ENCODE peak calls at places on chromosomes 7 and 10, in nine cellular contexts. F is breast epithelium; H is psoas muscle; T is left ventricle myocardium superior; N is activated naive CD4-positive, alpha-beta T cell; G is T1000; E is NCI-H1417; C is head of caudate nucleus; A is stomach. I is an unnamed sample.

GRCh38 chr10:133399123-133399601 is 5.2 kb downstream of the MTG1 start:
- DNase-seq in F (no peak), H (no peak), T (no peak), N (no peak), G (no peak), E (no peak), C (no peak), A (peak), I (no peak)

GRCh38 chr10:130726996-130727725 is 584.4 kb downstream of the TCERG1L start:
- DNase-seq in F (no peak), H (no peak), T (peak), N (no peak), G (no peak), E (no peak), C (no peak), A (no peak), I (no peak)

GRCh38 chr7:107961399-107961798 is 41.6 kb downstream of the LAMB1 start:
- DNase-seq in F (no peak), H (peak), T (peak), N (no peak), G (no peak), E (no peak), C (no peak), A (no peak), I (peak)

GRCh38 chr7:138900040-138900828 is 81.0 kb downstream of the KIAA1549 start:
- DNase-seq in F (no peak), H (no peak), T (no peak), N (no peak), G (no peak), E (no peak), C (no peak), A (no peak), I (no peak)

GRCh38 chr7:1340640-1341360 is 108.1 kb downstream of the UNCX start:
- DNase-seq in F (no peak), H (no peak), T (no peak), N (no peak), G (no peak), E (no peak), C (no peak), A (no peak), I (no peak)

GRCh38 chr7:22713463-22713862 is 13.5 kb upstream of the IL6 start:
- DNase-seq in F (no peak), H (no peak), T (no peak), N (no peak), G (no peak), E (peak), C (no peak), A (no peak), I (no peak)

GRCh38 chr7:27141591-27142561 is 1.6 kb downstream of the HOXA5 start:
- DNase-seq in F (no peak), H (no peak), T (no peak), N (no peak), G (no peak), E (peak), C (no peak), A (no peak), I (no peak)

GRCh38 chr7:110387689-110388088 is 703.2 kb upstream of the LRRN3 start:
- DNase-seq in F (no peak), H (no peak), T (no peak), N (no peak), G (no peak), E (no peak), C (no peak), A (no peak), I (no peak)

GRCh38 chr7:69922011-69922803 is 323.9 kb downstream of the AUTS2 start:
- DNase-seq in F (no peak), H (no peak), T (no peak), N (no peak), G (no peak), E (no peak), C (no peak), A (no peak), I (no peak)

GRCh38 chr10:107653832-107654287 is 489.4 kb upstream of the SORCS1 start:
- DNase-seq in F (no peak), H (no peak), T (no peak), N (no peak), G (no peak), E (no peak), C (no peak), A (no peak), I (no peak)

GRCh38 chr10:8346861-8347260 is 292.4 kb downstream of the GATA3 start:
- DNase-seq in F (no peak), H (no peak), T (no peak), N (no peak), G (no peak), E (no peak), C (no peak), A (no peak), I (no peak)

GRCh38 chr10:127441350-127442219 is 107.5 kb upstream of the NPS start:
- DNase-seq in F (no peak), H (no peak), T (no peak), N (no peak), G (no peak), E (no peak), C (no peak), A (no peak), I (no peak)

GRCh38 chr7:100577507-100577906 is 3.8 kb upstream of the SAP25 start:
- DNase-seq in F (no peak), H (no peak), T (no peak), N (no peak), G (no peak), E (no peak), C (no peak), A (no peak), I (no peak)

GRCh38 chr7:29105191-29105590 is 41.1 kb downstream of the CPVL start:
- DNase-seq in F (no peak), H (no peak), T (no peak), N (no peak), G (no peak), E (no peak), C (no peak), A (no peak), I (no peak)

GRCh38 chr7:155676052-155676451 is 31.6 kb downstream of the RBM33 start:
- DNase-seq in F (no peak), H (no peak), T (no peak), N (no peak), G (no peak), E (no peak), C (no peak), A (no peak), I (no peak)

GRCh38 chr10:24854256-24854655 is 98.2 kb downstream of the PRTFDC1 start:
- DNase-seq in F (no peak), H (no peak), T (no peak), N (no peak), G (no peak), E (peak), C (no peak), A (no peak), I (no peak)

GRCh38 chr7:22123139-22123538 is 177.4 kb upstream of the CDCA7L start:
- DNase-seq in F (no peak), H (no peak), T (no peak), N (no peak), G (no peak), E (no peak), C (no peak), A (no peak), I (peak)

GRCh38 chr10:122244001-122244715 is 26.9 kb upstream of the BTBD16 start:
- DNase-seq in F (no peak), H (no peak), T (no peak), N (no peak), G (no peak), E (no peak), C (no peak), A (no peak), I (no peak)

GRCh38 chr7:111789880-111790279 is 227.6 kb upstream of the IMMP2L start:
- DNase-seq in F (no peak), H (no peak), T (no peak), N (no peak), G (no peak), E (no peak), C (no peak), A (no peak), I (no peak)

GRCh38 chr7:151664268-151664667 is 144.6 kb upstream of the RHEB start:
- DNase-seq in F (no peak), H (no peak), T (no peak), N (no peak), G (no peak), E (no peak), C (no peak), A (no peak), I (no peak)

GRCh38 chr10:10956681-10957225 is 60.9 kb upstream of the CELF2 start:
- DNase-seq in F (no peak), H (no peak), T (no peak), N (no peak), G (no peak), E (no peak), C (no peak), A (no peak), I (no peak)

GRCh38 chr7:103637726-103638125 is 191.7 kb upstream of the SLC26A5 start:
- DNase-seq in F (no peak), H (no peak), T (no peak), N (no peak), G (no peak), E (no peak), C (no peak), A (no peak), I (no peak)

GRCh38 chr7:4049202-4049601 is 632.9 kb upstream of the FOXK1 start:
- DNase-seq in F (no peak), H (no peak), T (no peak), N (no peak), G (no peak), E (no peak), C (no peak), A (no peak), I (peak)

GRCh38 chr10:67837519-67838314 is at the start of gene DNAJC12:
- DNase-seq in F (no peak), H (no peak), T (no peak), N (no peak), G (no peak), E (peak), C (no peak), A (no peak), I (no peak)

GRCh38 chr7:121563177-121563576 is 167.1 kb upstream of the FAM3C start:
- DNase-seq in F (no peak), H (no peak), T (no peak), N (no peak), G (no peak), E (no peak), C (no peak), A (no peak), I (no peak)

GRCh38 chr10:32321016-32321631 is 25.8 kb downstream of the EPC1 start:
- DNase-seq in F (no peak), H (no peak), T (no peak), N (no peak), G (no peak), E (no peak), C (no peak), A (no peak), I (no peak)

GRCh38 chr7:120819861-120820260 is 38.1 kb downstream of the TSPAN12 start:
- DNase-seq in F (no peak), H (no peak), T (no peak), N (no peak), G (no peak), E (peak), C (no peak), A (no peak), I (no peak)

GRCh38 chr7:48299580-48300169 is 128.4 kb downstream of the ABCA13 start:
- DNase-seq in F (no peak), H (peak), T (peak), N (no peak), G (peak), E (peak), C (peak), A (no peak), I (no peak)